ENCODE peak calls at places on chromosomes 3 and 15, in nine cellular contexts. V, B, P, J, L, W, Z, C and F are unnamed samples.
A peak's percentile ranks its signal among the peaks of the same experiment; 100 is the strongest.

GRCh38 chr15:65258863-65259262 is 27.8 kb downstream of the PARP16 start:
- DNase-seq in V (no peak), B (no peak), P (no peak), J (no peak), L (peak; percentile 90), W (no peak), Z (no peak), C (peak; percentile 83), F (no peak)

GRCh38 chr3:195886181-195887141 is 21.9 kb downstream of the TNK2 start:
- DNase-seq in V (no peak), B (no peak), P (no peak), J (peak; percentile 73), L (no peak), W (no peak), Z (no peak), C (peak; percentile 68), F (no peak)

GRCh38 chr3:136194409-136195257 is 1.5 kb downstream of the MSL2 start:
- DNase-seq in V (peak; percentile 25), B (peak; percentile 81), P (peak; percentile 47), J (no peak), L (no peak), W (no peak), Z (no peak), C (no peak), F (no peak)

GRCh38 chr15:72302955-72303354 is 17.0 kb downstream of the CELF6 start:
- DNase-seq in V (no peak), B (no peak), P (no peak), J (no peak), L (no peak), W (no peak), Z (no peak), C (no peak), F (no peak)

GRCh38 chr3:16908006-16908405 is 23.3 kb downstream of the PLCL2 start:
- DNase-seq in V (no peak), B (no peak), P (no peak), J (no peak), L (no peak), W (no peak), Z (no peak), C (no peak), F (no peak)

GRCh38 chr15:43302155-43302554 is 28.2 kb downstream of the LCMT2 start:
- DNase-seq in V (no peak), B (no peak), P (no peak), J (no peak), L (no peak), W (no peak), Z (no peak), C (no peak), F (no peak)

GRCh38 chr3:125119752-125120369 is 64.1 kb upstream of the HEG1 start:
- DNase-seq in V (peak; percentile 45), B (no peak), P (no peak), J (peak; percentile 42), L (no peak), W (no peak), Z (no peak), C (no peak), F (no peak)

GRCh38 chr3:186693843-186694242 is 23.3 kb upstream of the KNG1 start:
- DNase-seq in V (no peak), B (no peak), P (no peak), J (no peak), L (no peak), W (no peak), Z (no peak), C (no peak), F (no peak)

GRCh38 chr3:148079370-148079769 is 618.3 kb upstream of the AGTR1 start:
- DNase-seq in V (no peak), B (no peak), P (no peak), J (no peak), L (no peak), W (no peak), Z (no peak), C (no peak), F (no peak)

GRCh38 chr3:114527036-114527644 is 233.3 kb downstream of the TIGIT start:
- DNase-seq in V (peak; percentile 6), B (no peak), P (peak; percentile 17), J (no peak), L (no peak), W (peak; percentile 10), Z (no peak), C (peak; percentile 28), F (no peak)

GRCh38 chr3:113274425-113274824 is 63.1 kb downstream of the BOC start:
- DNase-seq in V (no peak), B (no peak), P (no peak), J (no peak), L (no peak), W (no peak), Z (no peak), C (no peak), F (no peak)

GRCh38 chr15:29538110-29538509 is 268.5 kb upstream of the NSMCE3 start:
- DNase-seq in V (no peak), B (no peak), P (no peak), J (no peak), L (no peak), W (no peak), Z (no peak), C (no peak), F (no peak)

GRCh38 chr3:184133840-184134745 is 1.1 kb upstream of the EIF2B5 start:
- DNase-seq in V (peak; percentile 68), B (peak; percentile 60), P (peak; percentile 85), J (peak; percentile 71), L (no peak), W (peak; percentile 73), Z (peak; percentile 58), C (peak; percentile 70), F (peak; percentile 74)

GRCh38 chr3:174408310-174408709 is 450.8 kb upstream of the NAALADL2 start:
- DNase-seq in V (no peak), B (no peak), P (no peak), J (peak; percentile 60), L (no peak), W (peak; percentile 3), Z (no peak), C (peak; percentile 64), F (no peak)

GRCh38 chr15:85178366-85178765 is 196.7 kb downstream of the PDE8A start:
- DNase-seq in V (no peak), B (no peak), P (no peak), J (no peak), L (no peak), W (no peak), Z (no peak), C (no peak), F (no peak)